ENCODE peak calls at places on chromosomes 2 and 18, in four cellular contexts. One of them, this sample, is unnamed.

GRCh38 chr2:69309336-69310048 is 77.5 kb downstream of the GFPT1 start:
- DNase-seq in K562: no peak
- DNase-seq in HepG2: no peak
- DNase-seq in GM12878: no peak
- DNase-seq in this sample: peak; percentile 57

GRCh38 chr2:16487686-16488085 is 177.9 kb downstream of the CYRIA start:
- DNase-seq in K562: no peak
- DNase-seq in HepG2: peak; percentile 34
- DNase-seq in GM12878: no peak
- DNase-seq in this sample: peak; percentile 46

GRCh38 chr2:60498176-60499081 is 55.0 kb downstream of the BCL11A start:
- DNase-seq in K562: no peak
- DNase-seq in HepG2: no peak
- DNase-seq in GM12878: no peak
- DNase-seq in this sample: no peak

GRCh38 chr2:156841321-156841720 is 405.1 kb downstream of the GPD2 start:
- DNase-seq in K562: no peak
- DNase-seq in HepG2: no peak
- DNase-seq in GM12878: no peak
- DNase-seq in this sample: no peak

GRCh38 chr2:36476411-36476810 is 120.8 kb downstream of the CRIM1 start:
- DNase-seq in K562: no peak
- DNase-seq in HepG2: no peak
- DNase-seq in GM12878: no peak
- DNase-seq in this sample: peak; percentile 51

GRCh38 chr2:108916397-108917077 is 72.5 kb downstream of the EDAR start:
- DNase-seq in K562: no peak
- DNase-seq in HepG2: no peak
- DNase-seq in GM12878: no peak
- DNase-seq in this sample: no peak

GRCh38 chr2:28325173-28325566 is 67.5 kb upstream of the FOSL2 start:
- DNase-seq in K562: no peak
- DNase-seq in HepG2: no peak
- DNase-seq in GM12878: no peak
- DNase-seq in this sample: no peak

GRCh38 chr2:2839393-2840096 is 508.5 kb upstream of the MYT1L start:
- DNase-seq in K562: no peak
- DNase-seq in HepG2: no peak
- DNase-seq in GM12878: no peak
- DNase-seq in this sample: no peak

GRCh38 chr2:134912406-134912805 is 6.2 kb upstream of the CCNT2 start:
- DNase-seq in K562: no peak
- DNase-seq in HepG2: no peak
- DNase-seq in GM12878: no peak
- DNase-seq in this sample: no peak

GRCh38 chr2:121309801-121310200 is 24.8 kb upstream of the TFCP2L1 start:
- DNase-seq in K562: no peak
- DNase-seq in HepG2: no peak
- DNase-seq in GM12878: no peak
- DNase-seq in this sample: peak; percentile 34

GRCh38 chr2:211103989-211104388 is 547.6 kb downstream of the CPS1 start:
- DNase-seq in K562: no peak
- DNase-seq in HepG2: no peak
- DNase-seq in GM12878: no peak
- DNase-seq in this sample: no peak

GRCh38 chr18:8933714-8934284 is 168.7 kb upstream of the NDUFV2 start:
- DNase-seq in K562: no peak
- DNase-seq in HepG2: no peak
- DNase-seq in GM12878: no peak
- DNase-seq in this sample: no peak

GRCh38 chr2:34147780-34148179 is 548.7 kb upstream of the FAM98A start:
- DNase-seq in K562: no peak
- DNase-seq in HepG2: no peak
- DNase-seq in GM12878: no peak
- DNase-seq in this sample: no peak

GRCh38 chr2:67485431-67485830 is 88.3 kb downstream of the ETAA1 start:
- DNase-seq in K562: no peak
- DNase-seq in HepG2: no peak
- DNase-seq in GM12878: no peak
- DNase-seq in this sample: peak; percentile 32

GRCh38 chr2:127256381-127256780 is 36.3 kb upstream of the CYP27C1 start:
- DNase-seq in K562: no peak
- DNase-seq in HepG2: no peak
- DNase-seq in GM12878: no peak
- DNase-seq in this sample: no peak

DNA sequence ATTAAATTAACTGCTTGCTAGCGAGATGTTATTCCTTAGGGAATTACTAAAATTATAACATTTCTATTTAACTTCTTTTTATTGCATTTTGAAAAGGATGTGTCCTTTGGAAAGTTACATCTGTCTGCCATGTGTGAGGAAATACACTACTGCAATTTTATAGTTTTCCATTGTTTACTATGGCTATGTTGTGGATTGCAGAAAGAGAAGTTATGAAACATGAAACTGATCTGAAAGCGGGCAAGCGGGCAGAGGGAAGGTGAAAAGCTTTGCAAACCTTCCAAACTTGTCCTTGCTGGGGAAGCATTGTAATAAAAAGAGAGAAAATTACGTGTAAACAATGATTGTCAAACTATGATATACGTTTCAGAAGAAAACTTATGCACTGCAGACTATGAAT is 13.6 kb downstream of the NCKAP1 start:
- DNase-seq in K562: no peak
- DNase-seq in HepG2: no peak
- DNase-seq in GM12878: no peak
- DNase-seq in this sample: peak; percentile 31
- TF ChIP-seq POLR2AphosphoS5 in K562: no peak
- TF ChIP-seq POLR2AphosphoS5 in HepG2: no peak
- TF ChIP-seq POLR2AphosphoS5 in GM12878: no peak
- TF ChIP-seq POLR2AphosphoS5 in this sample: no peak

DNA sequence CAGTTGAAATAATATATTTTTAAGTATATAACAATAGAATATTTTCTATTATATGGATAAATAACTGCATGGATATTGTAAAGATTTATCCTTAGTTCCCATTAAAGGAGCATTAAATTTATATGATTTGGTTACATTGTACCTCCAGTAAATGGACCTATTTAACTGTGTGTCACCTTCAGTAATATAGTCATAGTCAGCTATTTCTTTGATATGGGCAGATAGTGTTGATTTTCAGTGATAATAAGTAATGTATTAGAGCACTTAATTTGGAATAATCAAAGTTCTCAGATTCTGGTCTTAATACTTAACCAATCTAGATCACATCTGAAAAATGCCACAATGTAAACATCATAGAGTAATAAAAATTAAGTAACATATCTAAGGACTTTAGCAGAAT is 1527.3 kb upstream of the NXPH2 start:
- DNase-seq in K562: no peak
- DNase-seq in HepG2: no peak
- DNase-seq in GM12878: no peak
- DNase-seq in this sample: no peak
- TF ChIP-seq MYC in K562: no peak
- TF ChIP-seq MYC in HepG2: no peak
- TF ChIP-seq MYC in GM12878: no peak
- TF ChIP-seq MYC in this sample: no peak

GRCh38 chr18:57791192-57791591 is 11.9 kb downstream of the ATP8B1 start:
- DNase-seq in K562: no peak
- DNase-seq in HepG2: no peak
- DNase-seq in GM12878: no peak
- DNase-seq in this sample: no peak

GRCh38 chr18:57793630-57793986 is 9.5 kb downstream of the ATP8B1 start:
- DNase-seq in K562: no peak
- DNase-seq in HepG2: no peak
- DNase-seq in GM12878: no peak
- DNase-seq in this sample: peak; percentile 53

GRCh38 chr18:57791911-57792310 is 11.2 kb downstream of the ATP8B1 start:
- DNase-seq in K562: no peak
- DNase-seq in HepG2: no peak
- DNase-seq in GM12878: no peak
- DNase-seq in this sample: no peak

GRCh38 chr18:57794951-57795728 is 8.0 kb downstream of the ATP8B1 start:
- DNase-seq in K562: no peak
- DNase-seq in HepG2: no peak
- DNase-seq in GM12878: no peak
- DNase-seq in this sample: no peak

DNA sequence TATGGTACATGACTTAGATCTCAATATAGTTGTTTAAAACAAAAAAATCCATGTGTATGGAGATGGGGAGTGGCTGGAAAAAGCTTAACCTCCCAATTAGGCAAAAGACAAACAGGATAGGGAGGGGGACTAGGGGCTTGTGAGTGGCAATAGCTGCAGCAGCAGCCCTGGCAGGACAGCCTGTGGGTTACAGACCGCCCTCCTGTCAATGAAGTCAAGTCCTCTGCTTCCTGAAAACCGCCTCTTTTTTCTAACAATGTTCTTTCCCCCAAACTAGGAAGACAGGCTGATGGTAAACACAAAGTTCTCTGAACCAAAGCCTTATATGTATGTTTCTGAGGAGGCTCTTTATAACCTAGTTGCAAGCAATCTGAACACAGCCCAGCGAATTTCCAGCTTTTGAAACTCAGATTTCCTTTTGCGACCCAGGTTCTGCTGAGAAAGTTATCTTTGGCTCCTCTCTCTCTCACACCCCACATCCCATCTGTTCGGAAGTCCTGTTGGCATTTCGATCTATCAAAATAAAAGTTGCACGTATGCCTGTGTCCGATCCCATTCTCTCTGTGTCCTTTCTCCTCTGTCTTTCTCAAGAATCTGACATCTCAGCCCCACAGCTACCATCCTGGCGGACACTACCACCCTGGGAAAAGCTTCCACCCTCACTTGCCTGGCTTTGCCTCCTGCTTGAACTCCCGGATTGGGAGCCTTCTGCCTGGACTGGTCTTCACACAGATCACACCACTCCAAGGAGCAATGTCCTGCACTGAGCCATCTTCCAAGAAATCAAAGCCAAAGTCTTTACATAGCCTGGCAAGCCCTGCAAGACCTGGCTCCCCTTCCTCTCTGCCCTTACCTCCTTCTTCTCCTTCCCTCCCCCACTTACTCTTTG is 10.1 kb downstream of the ATP8B1 start:
- DNase-seq in K562: no peak
- DNase-seq in HepG2: no peak
- DNase-seq in GM12878: no peak
- DNase-seq in this sample: peak; percentile 92
- TF ChIP-seq POLR2AphosphoS5 in K562: no peak
- TF ChIP-seq POLR2AphosphoS5 in HepG2: no peak
- TF ChIP-seq POLR2AphosphoS5 in GM12878: no peak
- TF ChIP-seq POLR2AphosphoS5 in this sample: no peak

DNA sequence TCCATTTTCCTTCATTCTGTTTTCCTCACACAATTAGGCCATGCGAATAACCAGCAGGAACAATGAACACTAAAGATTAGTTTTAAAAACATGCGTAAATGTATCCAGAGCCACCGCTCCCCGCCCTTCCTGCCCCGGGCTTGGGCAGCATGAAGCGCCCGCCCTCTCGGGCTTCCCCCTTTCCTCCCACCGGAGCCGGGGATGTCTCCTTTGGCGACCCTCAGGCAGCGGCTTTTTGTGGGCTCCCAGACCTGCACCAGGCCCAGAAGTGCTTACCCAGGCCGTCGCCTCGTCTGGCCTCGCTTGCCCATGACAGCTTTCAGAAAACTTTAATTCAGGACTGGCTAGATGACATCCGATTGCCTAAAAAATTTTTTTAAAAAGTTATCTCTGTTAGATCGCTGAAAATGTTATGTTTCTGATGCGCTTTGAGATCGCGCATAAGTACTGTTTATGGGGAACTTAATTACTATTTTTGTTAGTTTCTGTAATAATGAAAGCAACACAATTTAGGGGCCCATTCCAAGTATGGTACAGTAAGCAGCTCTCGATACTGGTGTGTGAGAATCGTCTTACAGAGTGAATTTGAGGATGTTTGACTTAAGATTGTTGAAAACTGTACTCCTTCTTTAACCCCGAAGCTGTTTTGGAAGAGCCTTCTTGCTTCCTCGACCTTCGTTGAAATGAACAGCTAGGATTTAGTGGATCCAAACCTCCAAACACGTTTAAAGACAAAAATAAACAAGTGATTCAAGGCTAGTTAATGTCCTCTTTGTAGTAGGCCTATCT is 1.1 kb downstream of the MAP3K20 start:
- DNase-seq in K562: peak; percentile 48
- DNase-seq in HepG2: no peak
- DNase-seq in GM12878: peak; percentile 20
- DNase-seq in this sample: peak; percentile 79
- TF ChIP-seq MYC in K562: no peak
- TF ChIP-seq MYC in HepG2: no peak
- TF ChIP-seq MYC in GM12878: no peak
- TF ChIP-seq MYC in this sample: no peak

GRCh38 chr2:73386342-73386868 is 769 bp downstream of the ALMS1 start:
- DNase-seq in K562: no peak
- DNase-seq in HepG2: no peak
- DNase-seq in GM12878: no peak
- DNase-seq in this sample: no peak
- TF ChIP-seq POLR2AphosphoS5 in K562: peak; percentile 4
- TF ChIP-seq POLR2AphosphoS5 in HepG2: no peak
- TF ChIP-seq POLR2AphosphoS5 in GM12878: peak; percentile 47
- TF ChIP-seq POLR2AphosphoS5 in this sample: no peak

GRCh38 chr2:27255660-27256059 is 7.2 kb downstream of the SLC30A3 start:
- DNase-seq in K562: no peak
- DNase-seq in HepG2: no peak
- DNase-seq in GM12878: no peak
- DNase-seq in this sample: peak; percentile 49
- TF ChIP-seq MYC in K562: no peak
- TF ChIP-seq MYC in HepG2: no peak
- TF ChIP-seq MYC in GM12878: no peak
- TF ChIP-seq MYC in this sample: no peak

DNA sequence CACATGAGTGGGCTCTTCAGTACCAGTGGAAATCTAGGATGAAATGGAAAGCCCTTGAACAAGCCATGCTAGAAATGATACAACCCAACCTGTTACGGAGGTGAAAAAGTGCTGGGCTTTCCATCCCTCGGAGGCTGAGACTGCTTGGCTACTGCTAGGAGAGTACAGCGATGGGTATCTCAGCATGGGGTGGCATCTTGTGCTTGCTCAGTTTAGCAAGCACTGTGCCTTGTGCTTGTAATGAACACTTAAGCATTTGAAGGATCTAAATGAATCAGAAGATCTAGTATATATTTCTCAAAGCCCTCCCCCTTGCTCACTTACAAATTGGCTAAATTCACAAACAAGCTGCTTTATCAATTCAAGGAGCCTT is 44.3 kb upstream of the EHBP1 start:
- DNase-seq in K562: no peak
- DNase-seq in HepG2: no peak
- DNase-seq in GM12878: no peak
- DNase-seq in this sample: no peak
- TF ChIP-seq POLR2AphosphoS5 in K562: no peak
- TF ChIP-seq POLR2AphosphoS5 in HepG2: no peak
- TF ChIP-seq POLR2AphosphoS5 in GM12878: no peak
- TF ChIP-seq POLR2AphosphoS5 in this sample: no peak